ENCODE peak calls at places on chromosomes 5 and 9, in eight cellular contexts. A, V, E, Q, Z, F, K and U are unnamed samples.

GRCh38 chr9:109440797-109441287 is 57.3 kb downstream of the PTPN3 start:
- DNase-seq in A (no peak), V (peak), E (no peak), Q (peak), Z (peak), F (peak), K (peak), U (peak)

GRCh38 chr5:168168978-168169696 is 122.3 kb upstream of the WWC1 start:
- DNase-seq in A (no peak), V (no peak), E (no peak), Q (no peak), Z (no peak), F (no peak), K (no peak), U (no peak)

GRCh38 chr9:35322075-35322885 is 160.5 kb downstream of the UNC13B start:
- DNase-seq in A (no peak), V (no peak), E (no peak), Q (no peak), Z (no peak), F (no peak), K (no peak), U (no peak)

GRCh38 chr9:106980551-106981101 is 117.7 kb downstream of the ZNF462 start:
- DNase-seq in A (no peak), V (no peak), E (no peak), Q (no peak), Z (no peak), F (no peak), K (no peak), U (no peak)

GRCh38 chr9:15317836-15318235 is 10.8 kb upstream of the TTC39B start:
- DNase-seq in A (no peak), V (peak), E (no peak), Q (no peak), Z (no peak), F (no peak), K (no peak), U (no peak)

GRCh38 chr5:28808967-28809810 is 1770.8 kb upstream of the CDH9 start:
- DNase-seq in A (no peak), V (no peak), E (no peak), Q (no peak), Z (no peak), F (no peak), K (peak), U (no peak)

GRCh38 chr5:173530547-173530946 is 85.9 kb downstream of the BOD1 start:
- DNase-seq in A (no peak), V (no peak), E (no peak), Q (no peak), Z (no peak), F (no peak), K (no peak), U (no peak)

GRCh38 chr9:27425827-27426716 is 98.0 kb upstream of the IFNK start:
- DNase-seq in A (no peak), V (no peak), E (no peak), Q (no peak), Z (no peak), F (no peak), K (no peak), U (no peak)

GRCh38 chr9:83691492-83691891 is 16.3 kb downstream of the UBQLN1 start:
- DNase-seq in A (no peak), V (no peak), E (no peak), Q (no peak), Z (no peak), F (no peak), K (no peak), U (no peak)

GRCh38 chr9:126556560-126557250 is 57.0 kb upstream of the LMX1B start:
- DNase-seq in A (no peak), V (no peak), E (no peak), Q (no peak), Z (no peak), F (no peak), K (no peak), U (no peak)

GRCh38 chr5:52783226-52783959 is 4.3 kb upstream of the ITGA1 start:
- DNase-seq in A (no peak), V (peak), E (no peak), Q (no peak), Z (no peak), F (no peak), K (no peak), U (no peak)

GRCh38 chr9:99713838-99714306 is 107.8 kb upstream of the NR4A3 start:
- DNase-seq in A (no peak), V (no peak), E (no peak), Q (no peak), Z (no peak), F (no peak), K (no peak), U (no peak)

GRCh38 chr9:69877852-69878507 is 57.4 kb downstream of the CFAP95 start:
- DNase-seq in A (no peak), V (peak), E (no peak), Q (no peak), Z (no peak), F (no peak), K (no peak), U (peak)

GRCh38 chr5:113202904-113203716 is 226.5 kb downstream of the DCP2 start:
- DNase-seq in A (no peak), V (peak), E (no peak), Q (peak), Z (no peak), F (peak), K (peak), U (no peak)

GRCh38 chr5:181039471-181039870 is 595 bp upstream of the BTNL9 start:
- DNase-seq in A (no peak), V (no peak), E (no peak), Q (no peak), Z (no peak), F (no peak), K (no peak), U (no peak)

GRCh38 chr9:31608413-31608812 is 776.0 kb upstream of the ACO1 start:
- DNase-seq in A (no peak), V (no peak), E (no peak), Q (no peak), Z (no peak), F (no peak), K (no peak), U (no peak)

GRCh38 chr5:36740259-36740898 is 134.0 kb downstream of the SLC1A3 start:
- DNase-seq in A (no peak), V (no peak), E (no peak), Q (no peak), Z (no peak), F (no peak), K (no peak), U (no peak)

GRCh38 chr9:101566904-101567724 is 27.7 kb downstream of the PPP3R2 start:
- DNase-seq in A (no peak), V (no peak), E (no peak), Q (no peak), Z (no peak), F (no peak), K (no peak), U (no peak)

GRCh38 chr9:137300607-137301085 is 1.4 kb downstream of the NRARP start:
- DNase-seq in A (no peak), V (no peak), E (peak), Q (peak), Z (no peak), F (no peak), K (no peak), U (no peak)

GRCh38 chr9:14179449-14179848 is 134.5 kb downstream of the NFIB start:
- DNase-seq in A (no peak), V (no peak), E (no peak), Q (no peak), Z (no peak), F (no peak), K (no peak), U (no peak)

GRCh38 chr9:68797116-68797515 is 92.1 kb downstream of the PIP5K1B start:
- DNase-seq in A (no peak), V (no peak), E (no peak), Q (no peak), Z (no peak), F (no peak), K (no peak), U (no peak)

GRCh38 chr5:94021246-94021645 is 279.8 kb upstream of the POU5F2 start:
- DNase-seq in A (no peak), V (peak), E (no peak), Q (no peak), Z (peak), F (no peak), K (no peak), U (no peak)

GRCh38 chr5:64292611-64293215 is 127.1 kb downstream of the RNF180 start:
- DNase-seq in A (no peak), V (no peak), E (peak), Q (no peak), Z (no peak), F (no peak), K (no peak), U (no peak)